ENCODE peak calls at places on chromosomes 7 and 10, in five cellular contexts. G, U, V, O and E are unnamed samples.

GRCh38 chr10:25245171-25245570 is 70.4 kb downstream of the GPR158 start:
- DNase-seq in G (no peak), U (peak; percentile 4), V (no peak), O (no peak), E (no peak)

GRCh38 chr10:59625842-59626522 is 83.7 kb downstream of the SLC16A9 start:
- DNase-seq in G (peak; percentile 61), U (peak; percentile 89), V (peak; percentile 37), O (peak; percentile 71), E (no peak)

GRCh38 chr7:111711426-111712065 is 149.3 kb upstream of the IMMP2L start:
- DNase-seq in G (no peak), U (no peak), V (no peak), O (no peak), E (no peak)

GRCh38 chr7:100166317-100166940 is 2.0 kb downstream of the GAL3ST4 start:
- DNase-seq in G (peak; percentile 59), U (no peak), V (no peak), O (no peak), E (peak; percentile 45)

GRCh38 chr10:87654212-87654611 is 5.5 kb upstream of the PAPSS2 start:
- DNase-seq in G (no peak), U (no peak), V (no peak), O (no peak), E (no peak)

GRCh38 chr10:60206735-60207134 is 182.9 kb downstream of the ANK3 start:
- DNase-seq in G (no peak), U (no peak), V (peak; percentile 69), O (peak; percentile 6), E (peak; percentile 50)

GRCh38 chr10:99787303-99787702 is 4.9 kb downstream of the ABCC2 start:
- DNase-seq in G (no peak), U (no peak), V (no peak), O (no peak), E (no peak)

GRCh38 chr10:13404305-13404759 is 56.2 kb upstream of the SEPHS1 start:
- DNase-seq in G (no peak), U (no peak), V (no peak), O (no peak), E (no peak)

GRCh38 chr7:103859699-103860098 is 129.8 kb downstream of the RELN start:
- DNase-seq in G (no peak), U (no peak), V (no peak), O (peak; percentile 35), E (no peak)

GRCh38 chr10:88661018-88661417 is 3.2 kb upstream of the LIPF start:
- DNase-seq in G (no peak), U (no peak), V (no peak), O (no peak), E (no peak)

GRCh38 chr10:97882142-97883091 is 32.8 kb downstream of the GOLGA7B start:
- DNase-seq in G (no peak), U (no peak), V (no peak), O (peak; percentile 51), E (peak; percentile 61)

GRCh38 chr10:45627412-45628048 is 45.0 kb downstream of the ZFAND4 start:
- DNase-seq in G (no peak), U (no peak), V (no peak), O (no peak), E (no peak)

GRCh38 chr10:68647928-68648327 is 73.1 kb upstream of the CCAR1 start:
- DNase-seq in G (no peak), U (no peak), V (no peak), O (peak; percentile 89), E (no peak)

GRCh38 chr7:1672851-1673486 is 2.9 kb downstream of the ELFN1 start:
- DNase-seq in G (no peak), U (no peak), V (no peak), O (no peak), E (no peak)

GRCh38 chr10:46236941-46237681 is 49.7 kb upstream of the ANTXRL start:
- DNase-seq in G (no peak), U (no peak), V (peak; percentile 11), O (no peak), E (peak; percentile 17)

GRCh38 chr7:74658171-74659004 is 870 bp downstream of the GTF2I start:
- DNase-seq in G (peak; percentile 98), U (peak; percentile 98), V (peak; percentile 93), O (peak; percentile 90), E (peak; percentile 96)

GRCh38 chr10:131934769-131935168 is 34.0 kb downstream of the PPP2R2D start:
- DNase-seq in G (no peak), U (no peak), V (no peak), O (no peak), E (no peak)

GRCh38 chr7:90551036-90551435 is 45.1 kb upstream of the CDK14 start:
- DNase-seq in G (no peak), U (peak; percentile 7), V (no peak), O (peak; percentile 10), E (no peak)

GRCh38 chr7:128947854-128948253 is 10.1 kb downstream of the IRF5 start:
- DNase-seq in G (no peak), U (no peak), V (no peak), O (peak; percentile 3), E (no peak)

GRCh38 chr10:33122014-33122788 is 164.2 kb upstream of the ITGB1 start:
- DNase-seq in G (no peak), U (no peak), V (no peak), O (peak; percentile 94), E (no peak)

GRCh38 chr7:154906736-154907355 is 96.1 kb downstream of the PAXIP1 start:
- DNase-seq in G (no peak), U (no peak), V (no peak), O (no peak), E (no peak)

GRCh38 chr10:96830511-96831199 is 1.4 kb upstream of the LCOR start:
- DNase-seq in G (peak; percentile 56), U (peak; percentile 73), V (peak; percentile 92), O (peak; percentile 65), E (peak; percentile 87)

GRCh38 chr10:110918633-110919348 is at the start of gene BBIP1:
- DNase-seq in G (peak; percentile 91), U (no peak), V (no peak), O (peak; percentile 100), E (no peak)

GRCh38 chr7:37297546-37297945 is 151.1 kb downstream of the ELMO1 start:
- DNase-seq in G (no peak), U (no peak), V (no peak), O (no peak), E (no peak)

GRCh38 chr7:157769016-157769869 is 432.4 kb downstream of the DNAJB6 start:
- DNase-seq in G (no peak), U (peak; percentile 52), V (no peak), O (no peak), E (no peak)

GRCh38 chr10:110216240-110216639 is 8.8 kb downstream of the MXI1 start:
- DNase-seq in G (no peak), U (no peak), V (no peak), O (no peak), E (no peak)

GRCh38 chr10:70115948-70116682 is 16.5 kb downstream of the AIFM2 start:
- DNase-seq in G (peak; percentile 92), U (peak; percentile 70), V (peak; percentile 68), O (peak; percentile 9), E (peak; percentile 59)

GRCh38 chr7:37287093-37287492 is 161.6 kb downstream of the ELMO1 start:
- DNase-seq in G (no peak), U (no peak), V (no peak), O (no peak), E (no peak)

DNA sequence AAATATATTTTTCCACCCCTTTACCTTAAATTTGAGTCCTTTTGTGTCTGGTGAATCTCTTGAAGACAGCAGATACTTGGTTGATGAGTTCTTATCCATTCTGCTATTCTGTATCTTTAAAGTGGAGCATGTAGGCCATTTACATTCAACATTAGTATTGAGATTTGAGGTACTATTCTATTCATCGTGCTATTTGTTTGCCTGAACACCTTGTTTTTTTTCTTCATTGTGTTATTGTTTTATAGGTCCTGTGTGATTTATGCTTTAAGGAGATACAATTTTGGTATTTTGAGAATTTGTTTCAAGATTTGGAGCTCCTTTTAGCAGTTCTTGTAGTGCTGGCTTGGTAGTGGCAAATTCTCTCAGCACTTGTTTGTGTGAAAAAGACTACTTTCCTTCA is 29.9 kb downstream of the GDI2 start:
- DNase-seq in G (no peak), U (no peak), V (no peak), O (no peak), E (no peak)
- H3K4me3 ChIP-seq in G (no peak overlapping the region), U (no peak overlapping the region), V (no peak overlapping the region), O (no peak overlapping the region), E (no peak overlapping the region)

GRCh38 chr7:95607477-95608010 is 11.2 kb upstream of the PDK4 start:
- DNase-seq in G (no peak), U (no peak), V (peak; percentile 27), O (no peak), E (peak; percentile 58)

GRCh38 chr7:95605275-95605674 is 9.0 kb upstream of the PDK4 start:
- DNase-seq in G (no peak), U (no peak), V (no peak), O (no peak), E (peak; percentile 42)

GRCh38 chr7:95609277-95609971 is 13.1 kb upstream of the PDK4 start:
- DNase-seq in G (no peak), U (no peak), V (peak; percentile 81), O (peak; percentile 29), E (peak; percentile 65)

GRCh38 chr7:95611224-95611623 is 14.9 kb upstream of the PDK4 start:
- DNase-seq in G (no peak), U (no peak), V (no peak), O (no peak), E (no peak)

DNA sequence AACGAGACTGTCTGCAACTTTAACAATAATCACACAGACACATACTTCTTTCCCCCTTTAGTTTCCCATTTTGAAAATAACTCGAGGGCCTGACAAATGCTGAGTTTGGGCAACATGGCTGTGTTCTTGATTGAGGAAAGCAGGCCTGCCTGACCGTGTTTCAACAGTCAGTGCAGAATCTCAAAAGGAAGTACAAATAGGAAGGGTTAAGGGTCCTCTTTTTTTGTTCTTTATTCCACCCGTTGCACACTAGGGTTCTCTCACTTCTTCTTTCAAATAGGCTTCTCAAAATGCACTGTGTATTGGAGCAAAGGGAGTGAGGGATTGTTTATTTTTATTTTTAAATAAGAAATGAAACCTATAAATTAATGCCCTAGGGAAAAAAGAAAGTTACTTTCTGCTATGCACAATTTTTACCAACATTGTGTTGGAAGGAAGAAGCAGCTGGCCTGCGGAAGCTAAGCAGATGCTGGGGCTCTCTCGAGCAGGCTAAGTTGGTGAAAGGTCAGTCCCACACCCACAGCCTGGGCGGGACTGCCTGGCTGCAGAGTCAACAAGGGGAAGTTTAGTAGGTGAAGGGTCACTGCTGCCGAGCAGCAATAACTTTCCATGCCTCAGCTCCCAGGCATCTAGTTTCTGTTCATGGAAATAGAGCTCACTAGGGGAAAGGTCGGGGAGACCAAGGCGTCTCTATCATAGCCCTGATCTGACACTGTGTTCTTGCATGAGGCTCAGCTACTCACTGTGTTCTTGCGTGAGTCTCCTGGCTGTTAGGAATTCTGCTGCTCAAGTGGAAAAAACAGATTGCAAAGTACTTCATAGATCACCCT is 12.2 kb upstream of the PDK4 start:
- DNase-seq in G (peak; percentile 64), U (peak; percentile 3), V (peak; percentile 96), O (peak; percentile 93), E (peak; percentile 93)
- H3K4me3 ChIP-seq in G (no peak overlapping the region), U (no peak overlapping the region), V (no peak overlapping the region), O (no peak overlapping the region), E (no peak overlapping the region)

DNA sequence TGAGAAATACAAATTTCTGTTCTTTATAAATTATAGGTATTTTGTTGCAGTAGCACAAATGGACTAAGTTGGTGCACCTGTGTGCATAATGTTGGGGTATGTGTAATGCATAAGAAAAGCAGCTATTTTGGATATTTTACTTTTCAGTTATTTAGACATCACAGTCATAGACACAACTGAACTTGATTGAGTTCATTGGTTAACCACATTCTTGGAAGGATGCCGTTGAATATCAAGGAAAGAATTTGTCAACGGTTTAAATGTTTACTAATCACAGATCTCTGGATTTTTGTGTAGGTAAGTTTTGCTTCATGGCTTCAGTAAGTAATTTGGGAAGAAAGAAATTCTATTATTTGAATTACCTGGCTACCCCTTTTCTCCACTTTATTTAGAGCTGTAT is 4.1 kb downstream of the OTUD1 start:
- DNase-seq in G (no peak), U (no peak), V (no peak), O (peak; percentile 62), E (no peak)
- H3K4me3 ChIP-seq in G (no peak overlapping the region), U (no peak overlapping the region), V (no peak overlapping the region), O (no peak overlapping the region), E (no peak overlapping the region)

GRCh38 chr7:68482800-68483199 is 1115.5 kb upstream of the AUTS2 start:
- DNase-seq in G (no peak), U (no peak), V (no peak), O (no peak), E (no peak)
- H3K4me3 ChIP-seq in G (no peak overlapping the region), U (no peak overlapping the region), V (no peak overlapping the region), O (no peak overlapping the region), E (no peak overlapping the region)